ENCODE peak calls at places on chromosomes 12 and 14, in eight cellular contexts. Z, X, F, L, Y, K, J and R are unnamed samples.
A peak's percentile ranks its signal among the peaks of the same experiment; 100 is the strongest.

GRCh38 chr14:102749393-102749792 is 27.9 kb upstream of the TRAF3 start:
- DNase-seq in X (no peak), F (no peak), L (no peak), Y (no peak), K (no peak), Z (peak; percentile 27), J (peak; percentile 70), R (no peak)

GRCh38 chr12:109334887-109335286 is 12.8 kb upstream of the MYO1H start:
- DNase-seq in Y (no peak), F (no peak), J (no peak), X (no peak), L (no peak), Z (no peak), K (no peak), R (no peak)

GRCh38 chr12:6691473-6691872 is 2.3 kb upstream of the ZNF384 start:
- DNase-seq in J (no peak), K (peak; percentile 73), L (no peak), F (no peak), Z (peak; percentile 75), Y (no peak), X (no peak), R (no peak)

GRCh38 chr14:42222924-42223471 is 616.3 kb downstream of the LRFN5 start:
- DNase-seq in X (peak; percentile 1), F (no peak), K (peak; percentile 70), J (peak; percentile 90), L (no peak), Z (peak; percentile 91), Y (no peak), R (peak; percentile 56)

GRCh38 chr12:62215506-62215905 is 44.7 kb upstream of the USP15 start:
- DNase-seq in Z (no peak), K (no peak), X (no peak), L (no peak), J (no peak), F (no peak), Y (no peak), R (no peak)

GRCh38 chr14:54719406-54719805 is 152.5 kb downstream of the SAMD4A start:
- DNase-seq in Y (no peak), X (no peak), F (no peak), K (peak; percentile 35), Z (no peak), J (no peak), L (no peak), R (no peak)

GRCh38 chr12:109461846-109462766 is 15.0 kb downstream of the KCTD10 start:
- DNase-seq in J (no peak), L (no peak), Y (no peak), Z (peak; percentile 94), X (no peak), F (no peak), K (peak; percentile 100), R (peak; percentile 17)

GRCh38 chr12:95972832-95973465 is 23.2 kb downstream of the HAL start:
- DNase-seq in Z (no peak), K (no peak), Y (no peak), J (no peak), F (no peak), X (no peak), L (no peak), R (no peak)

GRCh38 chr14:71751264-71751663 is 181.0 kb upstream of the RGS6 start:
- DNase-seq in K (no peak), Y (no peak), F (no peak), J (no peak), Z (no peak), L (peak; percentile 16), X (no peak), R (no peak)

GRCh38 chr12:45973526-45973925 is 16.8 kb downstream of the SCAF11 start:
- DNase-seq in X (no peak), Y (no peak), F (no peak), J (no peak), L (no peak), Z (no peak), K (peak; percentile 54), R (no peak)